ENCODE peak calls at places on chromosomes 3 and 15, in four cellular contexts. J, W, N and X are unnamed samples.

GRCh38 chr3:187878776-187879524 is 133.7 kb upstream of the BCL6 start:
- DNase-seq in W (no peak), J (no peak), N (peak), X (peak)

GRCh38 chr15:39125904-39126303 is 455.0 kb upstream of the THBS1 start:
- DNase-seq in W (peak), N (peak), J (peak), X (no peak)

GRCh38 chr3:8780279-8780678 is 10.9 kb upstream of the OXTR start:
- DNase-seq in N (no peak), W (no peak), J (no peak), X (no peak)

GRCh38 chr3:21274000-21274671 is 476.9 kb downstream of the ZNF385D start:
- DNase-seq in J (no peak), N (peak), W (no peak), X (no peak)

GRCh38 chr3:113264741-113265140 is 53.4 kb downstream of the BOC start:
- DNase-seq in W (no peak), J (no peak), N (no peak), X (no peak)

GRCh38 chr3:11624704-11625375 is 18.9 kb downstream of the VGLL4 start:
- DNase-seq in W (no peak), N (no peak), J (no peak), X (no peak)

GRCh38 chr3:63625161-63625560 is 27.3 kb upstream of the SNTN start:
- DNase-seq in W (no peak), J (no peak), N (peak), X (peak)

GRCh38 chr3:124431585-124431984 is 298.7 kb upstream of the UMPS start:
- DNase-seq in J (no peak), N (no peak), W (no peak), X (no peak)

GRCh38 chr3:66588340-66588847 is 87.6 kb upstream of the LRIG1 start:
- DNase-seq in J (no peak), N (peak), W (no peak), X (peak)

GRCh38 chr15:78574944-78575343 is 9.6 kb downstream of the CHRNA5 start:
- DNase-seq in W (no peak), J (no peak), N (no peak), X (no peak)

GRCh38 chr15:86624261-86625036 is 544.8 kb downstream of the AGBL1 start:
- DNase-seq in N (peak), J (peak), W (peak), X (peak)

GRCh38 chr3:127819086-127819485 is 3.2 kb downstream of the MGLL start:
- DNase-seq in J (no peak), W (no peak), N (no peak), X (no peak)

GRCh38 chr3:4950351-4950784 is 28.9 kb upstream of the BHLHE40 start:
- DNase-seq in W (no peak), N (peak), J (no peak), X (no peak)

GRCh38 chr3:133799794-133800585 is 5.6 kb upstream of the SRPRB start:
- DNase-seq in J (no peak), N (peak), W (no peak), X (peak)

GRCh38 chr3:87182023-87182422 is 45.1 kb upstream of the CHMP2B start:
- DNase-seq in W (no peak), N (no peak), J (no peak), X (no peak)

GRCh38 chr3:185717121-185717520 is 107.7 kb downstream of the IGF2BP2 start:
- DNase-seq in N (peak), W (no peak), J (no peak), X (peak)

GRCh38 chr3:17800232-17800631 is 57.8 kb upstream of the TBC1D5 start:
- DNase-seq in J (no peak), N (peak), W (no peak), X (no peak)

GRCh38 chr3:170690133-170690981 is 104.5 kb upstream of the SLC7A14 start:
- DNase-seq in W (peak), N (peak), J (peak), X (no peak)

GRCh38 chr15:78810377-78811123 is 714 bp downstream of the ADAMTS7 start:
- DNase-seq in W (peak), N (peak), J (peak), X (no peak)

GRCh38 chr3:11072631-11073030 is 80.1 kb downstream of the SLC6A1 start:
- DNase-seq in J (no peak), N (peak), W (no peak), X (peak)

GRCh38 chr3:60584250-60584649 is 667.0 kb downstream of the FHIT start:
- DNase-seq in N (no peak), J (no peak), W (no peak), X (no peak)

GRCh38 chr15:91522609-91523332 is 330.7 kb upstream of the SLCO3A1 start:
- DNase-seq in W (no peak), J (no peak), N (peak), X (no peak)

GRCh38 chr3:11529281-11529680 is 114.4 kb downstream of the VGLL4 start:
- DNase-seq in W (no peak), N (peak), J (no peak), X (no peak)

GRCh38 chr3:171181907-171182690 is 155.6 kb upstream of the SLC2A2 start:
- DNase-seq in W (peak), J (no peak), N (peak), X (peak)

GRCh38 chr15:100919481-100920405 is 586 bp downstream of the LRRK1 start:
- DNase-seq in N (peak), W (no peak), J (no peak), X (no peak)

GRCh38 chr3:194043516-194043915 is 92.4 kb upstream of the HES1 start:
- DNase-seq in J (no peak), W (peak), N (peak), X (peak)

GRCh38 chr3:142828703-142829304 is 60.1 kb downstream of the PCOLCE2 start:
- DNase-seq in N (peak), J (peak), W (peak), X (peak)

GRCh38 chr15:99571299-99571698 is 5.5 kb downstream of the MEF2A start:
- DNase-seq in J (no peak), N (no peak), W (no peak), X (no peak)
- H3K4me3 ChIP-seq in J (no peak), N (no peak), W (no peak), X (no peak)

GRCh38 chr3:190601597-190601996 is 87.7 kb downstream of the IL1RAP start:
- DNase-seq in W (no peak), J (no peak), N (no peak), X (no peak)
- H3K4me3 ChIP-seq in W (no peak), J (no peak), N (no peak), X (no peak)

DNA sequence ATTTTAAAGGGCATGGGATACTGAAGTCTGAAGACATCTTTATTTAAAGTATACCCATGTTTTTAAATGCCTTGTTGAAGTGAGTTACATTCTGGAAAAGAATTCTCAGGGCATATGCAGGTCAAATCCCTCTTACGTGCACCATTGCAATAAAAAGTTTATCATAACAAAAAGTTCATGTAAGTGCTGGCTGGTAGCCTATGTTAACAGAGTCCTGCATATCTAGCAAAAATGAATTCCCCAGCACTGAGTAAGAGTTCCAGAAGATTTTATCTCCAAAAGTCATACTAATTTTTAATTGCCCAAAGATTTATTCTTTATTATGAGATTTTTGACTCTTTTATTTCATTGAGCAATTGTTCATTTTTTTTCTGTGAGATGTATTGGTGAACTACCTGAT is 104.7 kb upstream of the ROBO1 start:
- DNase-seq in J (no peak), W (no peak), N (peak), X (peak)
- H3K4me3 ChIP-seq in J (no peak), W (no peak), N (no peak), X (no peak)

GRCh38 chr3:50204804-50205718 is at the start of gene SLC38A3:
- DNase-seq in J (no peak), W (no peak), N (no peak), X (no peak)
- H3K4me3 ChIP-seq in J (peak), W (peak), N (peak), X (peak)

DNA sequence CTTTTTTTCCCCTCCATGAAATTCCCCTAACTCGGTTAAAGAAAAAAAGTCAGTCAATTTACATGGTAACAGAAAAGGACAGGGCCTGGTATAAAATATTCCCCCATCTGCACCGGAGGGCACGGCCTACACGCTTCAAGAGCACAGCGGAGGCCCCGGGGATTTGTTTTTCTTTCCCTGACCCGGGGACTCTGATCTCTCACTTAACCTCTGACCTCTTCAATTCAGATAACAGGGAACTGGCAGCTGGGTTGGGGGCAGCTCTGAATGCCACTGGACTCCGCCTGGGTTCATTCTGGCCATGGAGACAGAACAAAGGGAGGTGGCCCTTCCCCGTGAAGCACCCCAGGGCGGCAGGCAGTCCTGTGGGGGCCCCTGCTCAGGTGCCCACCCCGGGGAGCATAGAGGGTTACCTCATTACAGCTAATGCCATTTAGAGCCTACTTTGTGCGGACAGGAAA is 257.5 kb downstream of the SHQ1 start:
- DNase-seq in J (no peak), W (no peak), N (no peak), X (no peak)
- H3K4me3 ChIP-seq in J (no peak), W (no peak), N (no peak), X (no peak)

DNA sequence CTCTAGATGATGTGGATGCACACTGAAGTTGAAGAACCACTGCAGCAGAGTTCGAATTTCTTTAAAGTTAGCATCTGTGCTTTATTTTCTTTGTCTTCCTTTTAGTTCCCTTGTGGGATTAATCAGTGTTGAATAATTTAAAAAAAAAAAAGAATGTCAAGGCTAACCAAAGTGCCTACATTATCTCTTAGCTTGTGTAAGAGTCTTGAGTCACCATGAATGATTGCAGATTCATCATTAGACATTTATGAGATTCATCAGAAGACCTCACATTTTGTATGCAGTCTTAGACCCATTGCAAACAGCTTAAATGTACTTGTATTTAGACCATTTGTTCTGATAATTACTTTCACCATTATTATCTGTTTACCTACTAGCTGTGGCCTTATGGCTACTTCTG is 182.2 kb downstream of the FNDC3B start:
- DNase-seq in N (peak), J (no peak), W (no peak), X (peak)
- H3K4me3 ChIP-seq in N (no peak), J (no peak), W (no peak), X (no peak)